ENCODE peak calls at places on chromosomes 4 and X, in five cellular contexts. C is WERI-Rb-1, D is tibial artery, O is psoas muscle, F is IMR-90. R is an unnamed sample.

GRCh38 chr4:184406915-184407314 is 67.4 kb downstream of the IRF2 start:
- DNase-seq in C (no peak), D (no peak), O (no peak), F (no peak), R (no peak)

GRCh38 chrX:30935985-30936384 is 46.9 kb upstream of the TAB3 start:
- DNase-seq in C (peak), D (no peak), O (no peak), F (peak), R (peak)

GRCh38 chr4:177131736-177132135 is 177.9 kb upstream of the NEIL3 start:
- DNase-seq in C (no peak), D (no peak), O (no peak), F (no peak), R (no peak)

GRCh38 chrX:139734996-139735395 is 27.0 kb upstream of the MCF2 start:
- DNase-seq in C (no peak), D (no peak), O (no peak), F (no peak), R (no peak)

GRCh38 chr4:152176627-152177214 is 359.2 kb downstream of the FBXW7 start:
- DNase-seq in C (no peak), D (no peak), O (no peak), F (no peak), R (no peak)

GRCh38 chr4:70637239-70637920 is 8.8 kb downstream of the ENAM start:
- DNase-seq in C (no peak), D (no peak), O (no peak), F (peak), R (no peak)

GRCh38 chr4:117495802-117496201 is 410.4 kb upstream of the TRAM1L1 start:
- DNase-seq in C (no peak), D (no peak), O (no peak), F (no peak), R (no peak)

GRCh38 chrX:71098951-71099506 is 3.4 kb downstream of the FOXO4 start:
- DNase-seq in C (no peak), D (no peak), O (no peak), F (no peak), R (no peak)

GRCh38 chr4:184450045-184450444 is 24.3 kb downstream of the IRF2 start:
- DNase-seq in C (no peak), D (no peak), O (no peak), F (peak), R (peak)

GRCh38 chr4:56293121-56293520 is 94.2 kb downstream of the AASDH start:
- DNase-seq in C (no peak), D (no peak), O (no peak), F (no peak), R (no peak)

GRCh38 chr4:56288663-56289062 is 98.6 kb downstream of the AASDH start:
- DNase-seq in C (no peak), D (no peak), O (no peak), F (no peak), R (no peak)

GRCh38 chr4:56286763-56287162 is 100.5 kb downstream of the AASDH start:
- DNase-seq in C (no peak), D (no peak), O (no peak), F (no peak), R (no peak)

DNA sequence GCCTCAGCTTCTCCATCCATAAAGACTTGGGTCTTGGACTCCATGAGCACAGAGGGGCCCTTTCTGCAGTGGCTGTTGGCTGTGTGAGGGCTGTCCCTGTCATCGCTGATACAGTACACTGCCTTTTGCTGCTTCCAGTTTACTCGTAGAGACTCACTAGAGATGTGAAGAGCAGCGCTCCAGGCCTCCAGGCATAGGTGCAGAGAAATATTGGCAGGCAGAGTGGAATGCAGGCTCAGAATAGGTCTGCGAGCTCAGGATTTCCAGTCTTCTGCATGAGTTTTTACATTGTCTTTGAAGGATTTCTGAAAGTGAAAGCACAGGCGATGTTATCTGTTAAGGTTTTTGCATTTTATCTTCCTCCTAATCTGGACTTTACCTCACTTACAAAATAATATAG is 97.4 kb downstream of the AASDH start:
- DNase-seq in C (no peak), D (no peak), O (no peak), F (no peak), R (no peak)
- H3K27ac ChIP-seq in C (no peak), D (no peak), O (no peak), F (no peak), R (no peak)

GRCh38 chrX:54359408-54359807 is 1.6 kb upstream of the WNK3 start:
- DNase-seq in C (no peak), D (no peak), O (no peak), F (no peak), R (no peak)

GRCh38 chrX:54352677-54353076 is 5.2 kb downstream of the WNK3 start:
- DNase-seq in C (no peak), D (no peak), O (no peak), F (no peak), R (no peak)

GRCh38 chrX:54357414-54358377 is at the start of gene WNK3:
- DNase-seq in C (peak), D (peak), O (peak), F (peak), R (peak)

DNA sequence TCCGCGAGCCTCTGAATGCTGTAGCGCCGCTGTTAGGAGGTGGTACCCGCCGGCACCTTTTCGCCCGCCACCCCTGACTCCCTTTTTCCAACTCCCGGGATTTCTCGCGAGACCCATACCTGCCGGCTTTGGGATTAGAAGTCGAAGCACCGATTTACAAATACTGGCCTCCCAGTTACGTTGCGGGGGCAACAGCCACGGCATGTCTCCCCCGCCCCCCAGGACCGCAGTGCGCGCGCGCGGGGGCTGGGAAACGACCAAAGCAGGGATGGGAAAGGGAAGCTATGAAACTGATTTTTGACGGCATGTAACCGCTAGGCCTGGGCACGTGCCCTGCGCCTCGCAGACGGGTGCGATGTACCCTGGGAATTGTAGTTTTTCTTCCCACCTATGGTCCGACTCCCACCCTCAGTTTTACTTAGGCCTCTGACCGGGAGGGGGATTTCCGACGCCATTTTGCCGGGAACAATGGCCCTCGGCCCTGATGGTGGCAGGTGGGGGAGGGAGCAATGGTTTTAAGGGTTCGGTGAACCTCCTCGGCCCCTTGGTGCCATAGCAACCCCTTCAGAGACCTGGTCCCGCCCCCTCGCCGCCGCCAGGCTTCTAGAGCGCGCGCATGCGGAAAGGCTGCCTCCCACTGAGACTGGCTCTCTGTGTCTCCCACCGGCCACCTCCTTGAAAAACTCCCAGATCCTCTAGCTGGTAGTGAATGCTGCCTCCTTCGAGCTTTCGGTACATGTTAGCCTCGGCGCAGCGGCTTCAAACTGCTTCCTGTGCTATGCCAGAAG is 772 bp upstream of the WNK3 start:
- DNase-seq in C (peak), D (peak), O (no peak), F (peak), R (peak)
- H3K4me3 ChIP-seq in C (peak), D (peak), O (peak), F (peak), R (peak)

GRCh38 chr4:28686618-28687017 is 1826.0 kb downstream of the STIM2 start:
- DNase-seq in C (peak), D (no peak), O (no peak), F (peak), R (peak)
- TF ChIP-seq CTCF in C (peak), D (no peak), O (no peak), F (peak), R (peak)

GRCh38 chrX:118723376-118723775 is 4.0 kb upstream of the IL13RA1 start:
- DNase-seq in C (no peak), D (no peak), O (no peak), F (no peak), R (no peak)
- H3K27ac ChIP-seq in C (no peak), D (no peak), O (no peak), F (no peak), R (no peak)

R was measured in brain microvascular endothelial cell.